ENCODE peak calls at places on chromosomes 5 and 9, in seven cellular contexts. S is tibial artery, W is tibial nerve, F is suprapubic skin, K is H9, Z is neural progenitor cell, L is OCI-LY7. P is an unnamed sample.
A peak's percentile ranks its signal among the peaks of the same experiment; 100 is the strongest.

GRCh38 chr9:137357166-137357565 is 55.1 kb upstream of the NRARP start:
- DNase-seq in S (no peak), W (no peak), F (no peak), K (no peak), Z (no peak), L (no peak), P (peak; percentile 19)

GRCh38 chr9:135982499-135983264 is 21.5 kb upstream of the UBAC1 start:
- DNase-seq in S (no peak), W (no peak), F (no peak), K (no peak), Z (no peak), L (no peak), P (no peak)

GRCh38 chr9:90142580-90142979 is 500.0 kb downstream of the DIRAS2 start:
- DNase-seq in S (no peak), W (peak; percentile 21), F (no peak), K (no peak), Z (peak; percentile 74), L (peak; percentile 59), P (no peak)

GRCh38 chr5:81878333-81878732 is 93.5 kb upstream of the ATG10 start:
- DNase-seq in S (no peak), W (no peak), F (no peak), K (no peak), Z (no peak), L (no peak), P (no peak)

GRCh38 chr5:74109344-74109743 is 483.3 kb downstream of the ARHGEF28 start:
- DNase-seq in S (no peak), W (no peak), F (no peak), K (no peak), Z (peak; percentile 30), L (no peak), P (no peak)

GRCh38 chr5:67353500-67353931 is 156.9 kb upstream of the CD180 start:
- DNase-seq in S (no peak), W (no peak), F (no peak), K (no peak), Z (no peak), L (no peak), P (no peak)

GRCh38 chr5:171709930-171710329 is 75.7 kb upstream of the SMIM23 start:
- DNase-seq in S (no peak), W (no peak), F (peak; percentile 34), K (peak; percentile 13), Z (no peak), L (no peak), P (peak; percentile 12)

GRCh38 chr5:1726956-1727355 is 72.7 kb downstream of the MRPL36 start:
- DNase-seq in S (peak; percentile 48), W (no peak), F (peak; percentile 69), K (peak; percentile 17), Z (no peak), L (no peak), P (peak; percentile 65)

GRCh38 chr5:136020383-136021015 is 8.3 kb upstream of the TGFBI start:
- DNase-seq in S (no peak), W (no peak), F (no peak), K (no peak), Z (no peak), L (no peak), P (peak; percentile 72)

GRCh38 chr9:68462004-68462775 is 78.5 kb downstream of the TMEM252 start:
- DNase-seq in S (no peak), W (no peak), F (no peak), K (no peak), Z (peak; percentile 10), L (no peak), P (no peak)

GRCh38 chr9:135582966-135583685 is 21.6 kb downstream of the PAEP start:
- DNase-seq in S (no peak), W (no peak), F (no peak), K (no peak), Z (no peak), L (no peak), P (peak; percentile 57)

GRCh38 chr9:99059074-99059894 is 45.6 kb upstream of the TGFBR1 start:
- DNase-seq in S (no peak), W (no peak), F (no peak), K (no peak), Z (no peak), L (peak; percentile 73), P (no peak)

GRCh38 chr9:86511614-86512360 is 157.6 kb upstream of the TUT7 start:
- DNase-seq in S (no peak), W (no peak), F (no peak), K (no peak), Z (no peak), L (no peak), P (no peak)

GRCh38 chr5:95664204-95664786 is 17.7 kb downstream of the RFESD start:
- DNase-seq in S (no peak), W (no peak), F (no peak), K (no peak), Z (peak; percentile 31), L (peak; percentile 42), P (no peak)

GRCh38 chr9:107141967-107142366 is 141.1 kb upstream of the RAD23B start:
- DNase-seq in S (no peak), W (no peak), F (no peak), K (no peak), Z (no peak), L (peak; percentile 8), P (no peak)

GRCh38 chr9:20379804-20380225 is 242.5 kb downstream of the MLLT3 start:
- DNase-seq in S (no peak), W (no peak), F (no peak), K (no peak), Z (no peak), L (no peak), P (no peak)

GRCh38 chr5:178590141-178590923 is at the start of gene COL23A1:
- DNase-seq in S (peak; percentile 81), W (no peak), F (no peak), K (peak; percentile 77), Z (peak; percentile 90), L (no peak), P (peak; percentile 76)

GRCh38 chr9:2722715-2723114 is 5.4 kb downstream of the KCNV2 start:
- DNase-seq in S (no peak), W (no peak), F (no peak), K (peak; percentile 40), Z (no peak), L (peak; percentile 7), P (no peak)

GRCh38 chr5:36172593-36172992 is 20.7 kb downstream of the SKP2 start:
- DNase-seq in S (no peak), W (no peak), F (no peak), K (no peak), Z (no peak), L (no peak), P (no peak)

GRCh38 chr5:6733411-6734242 is 20.4 kb downstream of the TENT4A start:
- DNase-seq in S (no peak), W (no peak), F (no peak), K (no peak), Z (no peak), L (no peak), P (no peak)

DNA sequence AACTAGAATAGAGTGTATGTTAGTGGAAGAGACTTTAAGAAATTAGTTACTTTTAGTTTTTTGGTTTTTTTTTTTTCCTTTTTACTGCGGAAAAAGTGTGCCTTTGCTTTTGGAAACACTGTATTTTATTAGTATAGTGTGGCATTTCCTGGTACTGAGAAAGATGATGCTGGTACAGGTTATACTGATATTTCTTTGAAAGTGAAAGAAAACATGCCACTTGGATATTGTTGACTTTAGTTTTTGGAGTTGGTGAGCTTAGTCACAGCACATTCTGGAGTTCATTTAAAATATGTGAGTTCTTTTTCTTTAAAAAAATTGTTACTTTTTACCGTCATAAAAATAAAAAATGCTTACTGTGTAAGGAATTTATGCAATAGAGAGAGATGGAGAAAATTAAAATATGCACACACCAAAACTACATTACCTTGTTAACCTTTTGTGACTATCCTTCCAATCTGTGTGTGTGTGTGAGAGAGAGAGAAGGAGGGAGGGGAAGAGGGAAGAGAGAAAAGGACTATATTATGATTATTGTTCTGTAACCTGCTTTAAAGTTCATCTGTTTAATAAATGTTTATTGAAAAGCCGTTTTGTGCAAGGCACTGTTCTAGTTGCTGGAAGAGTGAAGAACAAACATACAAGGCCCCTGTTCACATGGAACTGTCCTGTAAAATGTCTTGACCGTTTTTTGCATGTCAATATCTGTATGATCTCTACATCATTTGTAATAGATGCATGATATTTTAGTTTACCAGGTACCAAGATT is 1.9 kb downstream of the UGCG start:
- DNase-seq in S (no peak), W (no peak), F (no peak), K (no peak), Z (no peak), L (no peak), P (no peak)
- H3K27ac ChIP-seq in S (peak overlapping the region; percentile 93), W (peak overlapping the region; percentile 97), F (peak overlapping the region; percentile 96), K (no peak overlapping the region), Z (no peak overlapping the region), L (peak overlapping the region; percentile 82), P (peak overlapping the region; percentile 46)

GRCh38 chr5:161535762-161536161 is 10.8 kb downstream of the GABRB2 start:
- DNase-seq in S (no peak), W (no peak), F (no peak), K (no peak), Z (peak; percentile 33), L (peak; percentile 7), P (no peak)
- TF ChIP-seq CTCF in S (no peak), W (no peak), F (no peak), K (peak; percentile 54), Z (peak; percentile 47), L (peak; percentile 44), P (no peak)

DNA sequence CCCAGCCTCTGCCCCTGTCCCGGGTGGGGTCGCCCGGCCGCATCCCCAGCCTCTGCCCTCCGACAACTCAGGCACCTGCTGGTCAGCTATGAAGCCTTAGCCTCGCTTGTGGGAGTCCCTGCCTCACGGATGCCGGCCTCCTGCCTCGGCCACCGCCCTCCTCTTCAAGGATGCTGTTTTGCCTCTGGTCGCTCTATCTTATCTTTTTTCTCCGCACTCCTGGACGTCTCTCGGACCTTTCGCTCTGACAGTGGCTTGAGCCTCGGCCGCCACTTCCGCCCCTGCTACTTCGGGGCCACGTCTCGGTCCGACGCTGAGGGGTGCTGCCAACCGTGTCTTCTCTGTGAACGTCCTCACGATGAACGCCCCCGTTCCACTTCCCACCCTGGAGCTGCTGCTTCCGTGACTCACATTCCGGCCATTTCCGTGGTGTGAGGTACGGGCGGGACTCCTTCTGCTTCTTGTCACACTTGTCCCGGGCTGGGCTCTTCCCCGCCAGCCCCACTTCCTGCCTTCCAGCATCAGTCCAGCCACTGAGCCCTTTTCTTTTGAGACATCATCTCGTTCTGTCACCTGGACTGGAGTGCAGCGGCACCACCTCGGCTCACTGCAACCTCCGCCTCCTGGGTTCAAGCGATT is 26.3 kb downstream of the SLC9A3 start:
- DNase-seq in S (no peak), W (no peak), F (no peak), K (no peak), Z (no peak), L (no peak), P (no peak)
- H3K27ac ChIP-seq in S (no peak overlapping the region), W (no peak overlapping the region), F (no peak overlapping the region), K (no peak overlapping the region), Z (no peak overlapping the region), L (no peak overlapping the region), P (no peak overlapping the region)

DNA sequence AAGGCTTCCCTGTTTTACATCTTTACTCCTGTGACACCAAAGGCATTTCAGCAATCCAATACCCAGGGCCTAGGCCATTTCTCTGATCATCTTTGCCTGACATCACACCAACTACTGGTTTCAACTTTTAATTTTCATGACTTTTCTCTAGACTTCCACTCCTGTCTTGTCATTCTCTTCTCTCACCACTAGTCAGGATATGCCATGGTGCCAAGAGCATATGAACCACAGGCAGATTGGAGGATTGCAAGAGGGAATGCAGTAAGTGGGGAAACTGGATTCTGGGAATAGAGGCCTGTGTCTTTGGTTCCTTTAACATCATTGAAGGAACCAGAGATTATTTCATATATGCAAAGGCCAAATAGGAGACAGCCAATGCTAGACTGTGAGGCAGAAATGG is 69.3 kb downstream of the ANKRD31 start:
- DNase-seq in S (no peak), W (no peak), F (no peak), K (peak; percentile 36), Z (peak; percentile 21), L (no peak), P (no peak)
- TF ChIP-seq CTCF in S (no peak), W (no peak), F (no peak), K (peak; percentile 64), Z (peak; percentile 53), L (peak; percentile 38), P (no peak)

GRCh38 chr5:160297776-160298175 is 14.6 kb downstream of the CCNJL start:
- DNase-seq in S (no peak), W (no peak), F (peak; percentile 13), K (no peak), Z (no peak), L (no peak), P (no peak)
- H3K27ac ChIP-seq in S (no peak overlapping the region), W (no peak overlapping the region), F (no peak overlapping the region), K (no peak overlapping the region), Z (no peak overlapping the region), L (no peak overlapping the region), P (no peak overlapping the region)

P was measured in coronary artery.